ENCODE peak calls at places on chromosome 16, in four cellular contexts. G, Z, O and T are unnamed samples.

GRCh38 chr16:24748242-24748641 is 18.8 kb downstream of the TNRC6A start:
- DNase-seq in Z (peak), G (peak), O (no peak), T (peak)

GRCh38 chr16:61237804-61238485 is 798.3 kb downstream of the CDH8 start:
- DNase-seq in Z (no peak), G (no peak), O (peak), T (no peak)

GRCh38 chr16:84618428-84619102 is 687 bp upstream of the COTL1 start:
- DNase-seq in Z (no peak), O (peak), G (peak), T (peak)

GRCh38 chr16:47507701-47508100 is 46.6 kb downstream of the PHKB start:
- DNase-seq in G (peak), Z (no peak), O (no peak), T (no peak)

GRCh38 chr16:16019488-16019887 is 70.1 kb downstream of the ABCC1 start:
- DNase-seq in O (no peak), G (peak), Z (peak), T (no peak)

GRCh38 chr16:30949655-30950515 is 1.0 kb downstream of the ORAI3 start:
- DNase-seq in Z (peak), G (peak), O (peak), T (peak)

GRCh38 chr16:17275076-17275732 is 195.6 kb downstream of the XYLT1 start:
- DNase-seq in O (no peak), Z (no peak), G (no peak), T (peak)

GRCh38 chr16:13643412-13643811 is 276.5 kb upstream of the ERCC4 start:
- DNase-seq in Z (no peak), O (no peak), G (no peak), T (no peak)

GRCh38 chr16:81583893-81584705 is 139.5 kb downstream of the CMIP start:
- DNase-seq in G (peak), Z (no peak), O (no peak), T (peak)

GRCh38 chr16:53561101-53561888 is 58.3 kb upstream of the AKTIP start:
- DNase-seq in G (no peak), O (peak), Z (no peak), T (no peak)

GRCh38 chr16:66204761-66205160 is 161.7 kb upstream of the CDH5 start:
- DNase-seq in G (no peak), O (no peak), Z (no peak), T (no peak)

GRCh38 chr16:924063-924462 is 46.7 kb downstream of the LMF1 start:
- DNase-seq in O (no peak), G (no peak), Z (no peak), T (no peak)

GRCh38 chr16:75497558-75497957 is 2.3 kb upstream of the CHST6 start:
- DNase-seq in G (no peak), O (no peak), Z (no peak), T (no peak)

GRCh38 chr16:57688987-57689771 is 5.4 kb upstream of the DRC7 start:
- DNase-seq in O (no peak), Z (no peak), G (no peak), T (no peak)

GRCh38 chr16:57118461-57119084 is 26.2 kb downstream of the CPNE2 start:
- DNase-seq in G (no peak), O (no peak), Z (no peak), T (no peak)

GRCh38 chr16:4601317-4602186 is 13.1 kb downstream of the UBALD1 start:
- DNase-seq in Z (peak), O (no peak), G (peak), T (no peak)

GRCh38 chr16:61274211-61274610 is 762.0 kb downstream of the CDH8 start:
- DNase-seq in G (no peak), Z (no peak), O (no peak), T (no peak)

GRCh38 chr16:19094542-19095365 is 19.0 kb upstream of the ITPRIPL2 start:
- DNase-seq in Z (no peak), G (no peak), O (no peak), T (peak)

GRCh38 chr16:23182675-23183485 is at the start of gene SCNN1G:
- DNase-seq in G (no peak), O (peak), Z (no peak), T (no peak)

GRCh38 chr16:3651461-3652372 is 2.8 kb upstream of the DNASE1 start:
- DNase-seq in O (no peak), Z (no peak), G (no peak), T (no peak)

GRCh38 chr16:52906271-52906670 is 146.4 kb downstream of the CHD9NB start:
- DNase-seq in G (no peak), O (no peak), Z (no peak), T (no peak)

GRCh38 chr16:68873635-68874471 is 30.5 kb downstream of the TANGO6 start:
- DNase-seq in O (no peak), G (no peak), Z (no peak), T (peak)

GRCh38 chr16:82192665-82193064 is 22.6 kb upstream of the MPHOSPH6 start:
- DNase-seq in Z (no peak), G (peak), O (no peak), T (no peak)

GRCh38 chr16:56675685-56676210 is 6.1 kb downstream of the MT1H start:
- DNase-seq in G (no peak), Z (no peak), O (peak), T (peak)

GRCh38 chr16:85329059-85329812 is 217.0 kb upstream of the CIBAR2 start:
- DNase-seq in O (peak), Z (no peak), G (peak), T (peak)

GRCh38 chr16:10609410-10609774 is 29.0 kb upstream of the EMP2 start:
- DNase-seq in O (no peak), Z (no peak), G (peak), T (no peak)
- H3K27ac ChIP-seq in O (no peak), Z (no peak), G (peak), T (no peak)

GRCh38 chr16:26860506-26860905 is 206.2 kb upstream of the C16orf82 start:
- DNase-seq in O (no peak), G (no peak), Z (no peak), T (no peak)
- H3K27ac ChIP-seq in O (no peak), G (no peak), Z (no peak), T (no peak)

GRCh38 chr16:67571981-67572431 is 9.7 kb downstream of the CTCF start:
- DNase-seq in G (peak), O (no peak), Z (no peak), T (no peak)
- H3K27ac ChIP-seq in G (peak), O (no peak), Z (no peak), T (no peak)

GRCh38 chr16:50878966-50879615 is 137.2 kb downstream of the CYLD start:
- DNase-seq in G (no peak), Z (peak), O (peak), T (no peak)
- H3K27ac ChIP-seq in G (no peak), Z (no peak), O (no peak), T (no peak)

DNA sequence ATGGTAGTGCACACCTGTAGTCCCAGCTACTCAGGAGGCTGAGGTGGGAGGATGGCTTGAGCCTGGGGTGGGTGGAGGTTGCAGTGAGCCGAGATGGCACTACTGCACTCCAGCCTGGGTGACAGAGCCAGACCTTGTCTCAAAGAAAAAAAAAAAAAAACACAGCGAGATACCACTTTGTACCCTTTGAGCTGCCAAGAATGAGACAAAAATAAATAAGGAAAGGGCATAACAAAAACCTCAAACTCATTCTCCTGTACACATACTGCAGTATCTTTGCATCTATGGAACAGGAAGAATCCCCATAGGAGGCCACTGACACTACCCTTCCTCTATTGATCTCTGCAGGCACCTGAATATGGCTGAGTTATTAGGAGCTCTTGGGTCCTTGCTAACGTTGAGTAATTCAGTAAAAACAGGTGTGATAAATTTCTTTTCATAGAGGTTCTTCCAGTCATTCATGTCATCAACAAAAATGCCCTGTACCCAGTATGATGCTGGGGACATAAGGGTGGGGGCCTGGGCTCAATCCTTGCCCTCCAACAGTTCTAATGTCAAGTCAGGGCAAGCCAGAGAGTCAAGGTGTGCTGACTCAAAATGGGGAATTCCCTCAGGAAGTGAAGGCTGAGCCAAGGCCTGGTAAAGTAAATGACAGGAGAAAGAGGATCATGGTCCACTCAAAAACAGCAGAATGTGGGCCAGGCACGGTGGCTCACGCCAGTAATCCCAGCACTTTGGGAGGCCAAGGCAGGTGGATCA is 26.9 kb downstream of the RANBP10 start:
- DNase-seq in G (no peak), O (no peak), Z (no peak), T (no peak)
- H3K27ac ChIP-seq in G (no peak), O (no peak), Z (no peak), T (no peak)